ENCODE peak calls at places on chromosome 10, in seven cellular contexts. One of them, this sample, is unnamed.

GRCh38 chr10:3123571-3124411 is 48.8 kb downstream of the PITRM1 start:
- DNase-seq in MCF 10A: no peak
- DNase-seq in NCI-H2171 treated with DMSO at 0.1 percent for 48 hours: no peak
- DNase-seq in uterus: no peak
- DNase-seq in ELR: no peak
- DNase-seq in sciatic nerve: no peak
- DNase-seq in GF-D8: no peak
- DNase-seq in this sample: no peak

GRCh38 chr10:35691522-35692236 is 49.6 kb upstream of the FZD8 start:
- DNase-seq in MCF 10A: no peak
- DNase-seq in NCI-H2171 treated with DMSO at 0.1 percent for 48 hours: no peak
- DNase-seq in sciatic nerve: no peak
- DNase-seq in ELR: no peak
- DNase-seq in uterus: no peak
- DNase-seq in GF-D8: no peak
- DNase-seq in this sample: no peak

GRCh38 chr10:24762966-24763623 is 39.4 kb upstream of the ARHGAP21 start:
- DNase-seq in uterus: no peak
- DNase-seq in NCI-H2171 treated with DMSO at 0.1 percent for 48 hours: no peak
- DNase-seq in GF-D8: no peak
- DNase-seq in ELR: peak
- DNase-seq in sciatic nerve: no peak
- DNase-seq in MCF 10A: no peak
- DNase-seq in this sample: no peak

GRCh38 chr10:7090529-7090928 is 320.3 kb downstream of the SFMBT2 start:
- DNase-seq in uterus: no peak
- DNase-seq in sciatic nerve: no peak
- DNase-seq in NCI-H2171 treated with DMSO at 0.1 percent for 48 hours: no peak
- DNase-seq in GF-D8: no peak
- DNase-seq in MCF 10A: no peak
- DNase-seq in ELR: no peak
- DNase-seq in this sample: no peak

GRCh38 chr10:3850999-3851937 is 66.3 kb upstream of the KLF6 start:
- DNase-seq in NCI-H2171 treated with DMSO at 0.1 percent for 48 hours: no peak
- DNase-seq in uterus: no peak
- DNase-seq in sciatic nerve: no peak
- DNase-seq in MCF 10A: peak
- DNase-seq in GF-D8: peak
- DNase-seq in ELR: peak
- DNase-seq in this sample: peak

GRCh38 chr10:653991-654646 is 35.3 kb downstream of the DIP2C start:
- DNase-seq in GF-D8: no peak
- DNase-seq in NCI-H2171 treated with DMSO at 0.1 percent for 48 hours: no peak
- DNase-seq in MCF 10A: no peak
- DNase-seq in uterus: no peak
- DNase-seq in ELR: no peak
- DNase-seq in sciatic nerve: no peak
- DNase-seq in this sample: no peak

GRCh38 chr10:18377898-18378297 is 237.7 kb downstream of the CACNB2 start:
- DNase-seq in NCI-H2171 treated with DMSO at 0.1 percent for 48 hours: no peak
- DNase-seq in ELR: no peak
- DNase-seq in MCF 10A: no peak
- DNase-seq in uterus: no peak
- DNase-seq in sciatic nerve: no peak
- DNase-seq in GF-D8: no peak
- DNase-seq in this sample: no peak

GRCh38 chr10:24825551-24825950 is 101.9 kb upstream of the ARHGAP21 start:
- DNase-seq in sciatic nerve: no peak
- DNase-seq in NCI-H2171 treated with DMSO at 0.1 percent for 48 hours: no peak
- DNase-seq in uterus: no peak
- DNase-seq in GF-D8: no peak
- DNase-seq in ELR: peak
- DNase-seq in MCF 10A: no peak
- DNase-seq in this sample: no peak

GRCh38 chr10:9786576-9786975 is 1231.1 kb upstream of the CELF2 start:
- DNase-seq in sciatic nerve: no peak
- DNase-seq in NCI-H2171 treated with DMSO at 0.1 percent for 48 hours: no peak
- DNase-seq in ELR: peak
- DNase-seq in uterus: no peak
- DNase-seq in MCF 10A: peak
- DNase-seq in GF-D8: no peak
- DNase-seq in this sample: no peak

GRCh38 chr10:29861811-29862505 is 197.4 kb downstream of the JCAD start:
- DNase-seq in GF-D8: no peak
- DNase-seq in ELR: peak
- DNase-seq in sciatic nerve: no peak
- DNase-seq in NCI-H2171 treated with DMSO at 0.1 percent for 48 hours: no peak
- DNase-seq in MCF 10A: no peak
- DNase-seq in uterus: no peak
- DNase-seq in this sample: no peak

GRCh38 chr10:70753841-70754621 is 31.1 kb downstream of the TBATA start:
- DNase-seq in sciatic nerve: no peak
- DNase-seq in NCI-H2171 treated with DMSO at 0.1 percent for 48 hours: no peak
- DNase-seq in uterus: no peak
- DNase-seq in MCF 10A: no peak
- DNase-seq in ELR: no peak
- DNase-seq in GF-D8: no peak
- DNase-seq in this sample: no peak

GRCh38 chr10:13206546-13207443 is 27.4 kb downstream of the UCMA start:
- DNase-seq in MCF 10A: peak
- DNase-seq in NCI-H2171 treated with DMSO at 0.1 percent for 48 hours: peak
- DNase-seq in sciatic nerve: no peak
- DNase-seq in uterus: no peak
- DNase-seq in ELR: peak
- DNase-seq in GF-D8: no peak
- DNase-seq in this sample: peak

GRCh38 chr10:77837248-77837924 is 89.2 kb downstream of the DLG5 start:
- DNase-seq in ELR: peak
- DNase-seq in MCF 10A: peak
- DNase-seq in sciatic nerve: no peak
- DNase-seq in uterus: no peak
- DNase-seq in NCI-H2171 treated with DMSO at 0.1 percent for 48 hours: peak
- DNase-seq in GF-D8: no peak
- DNase-seq in this sample: peak

GRCh38 chr10:59362991-59363390 is 642 bp upstream of the FAM13C start:
- DNase-seq in uterus: peak
- DNase-seq in ELR: peak
- DNase-seq in sciatic nerve: peak
- DNase-seq in MCF 10A: peak
- DNase-seq in GF-D8: no peak
- DNase-seq in NCI-H2171 treated with DMSO at 0.1 percent for 48 hours: no peak
- DNase-seq in this sample: no peak

GRCh38 chr10:127149613-127150081 is 46.7 kb downstream of the INSYN2A start:
- DNase-seq in GF-D8: no peak
- DNase-seq in MCF 10A: peak
- DNase-seq in NCI-H2171 treated with DMSO at 0.1 percent for 48 hours: no peak
- DNase-seq in sciatic nerve: no peak
- DNase-seq in ELR: no peak
- DNase-seq in uterus: no peak
- DNase-seq in this sample: no peak

GRCh38 chr10:51649064-51649463 is 50.3 kb downstream of the CSTF2T start:
- DNase-seq in MCF 10A: no peak
- DNase-seq in GF-D8: no peak
- DNase-seq in sciatic nerve: no peak
- DNase-seq in ELR: no peak
- DNase-seq in NCI-H2171 treated with DMSO at 0.1 percent for 48 hours: no peak
- DNase-seq in uterus: no peak
- DNase-seq in this sample: no peak

GRCh38 chr10:71250405-71250804 is 38.0 kb downstream of the UNC5B start:
- DNase-seq in uterus: no peak
- DNase-seq in GF-D8: no peak
- DNase-seq in NCI-H2171 treated with DMSO at 0.1 percent for 48 hours: no peak
- DNase-seq in ELR: no peak
- DNase-seq in sciatic nerve: no peak
- DNase-seq in MCF 10A: no peak
- DNase-seq in this sample: no peak

GRCh38 chr10:18044976-18045720 is 93.4 kb downstream of the SLC39A12 start:
- DNase-seq in sciatic nerve: no peak
- DNase-seq in NCI-H2171 treated with DMSO at 0.1 percent for 48 hours: no peak
- DNase-seq in uterus: no peak
- DNase-seq in MCF 10A: peak
- DNase-seq in GF-D8: no peak
- DNase-seq in ELR: peak
- DNase-seq in this sample: peak

GRCh38 chr10:126609566-126609965 is 60.9 kb downstream of the C10orf90 start:
- DNase-seq in ELR: no peak
- DNase-seq in sciatic nerve: no peak
- DNase-seq in GF-D8: no peak
- DNase-seq in NCI-H2171 treated with DMSO at 0.1 percent for 48 hours: no peak
- DNase-seq in uterus: no peak
- DNase-seq in MCF 10A: no peak
- DNase-seq in this sample: no peak

GRCh38 chr10:30378607-30379006 is 29.5 kb upstream of the MTPAP start:
- DNase-seq in MCF 10A: no peak
- DNase-seq in NCI-H2171 treated with DMSO at 0.1 percent for 48 hours: no peak
- DNase-seq in sciatic nerve: no peak
- DNase-seq in ELR: no peak
- DNase-seq in GF-D8: no peak
- DNase-seq in uterus: no peak
- DNase-seq in this sample: no peak

GRCh38 chr10:75542902-75543301 is 111.5 kb downstream of the LRMDA start:
- DNase-seq in uterus: peak
- DNase-seq in MCF 10A: no peak
- DNase-seq in sciatic nerve: peak
- DNase-seq in ELR: no peak
- DNase-seq in GF-D8: no peak
- DNase-seq in NCI-H2171 treated with DMSO at 0.1 percent for 48 hours: no peak
- DNase-seq in this sample: no peak

GRCh38 chr10:69913586-69913985 is 111.9 kb downstream of the COL13A1 start:
- DNase-seq in uterus: no peak
- DNase-seq in NCI-H2171 treated with DMSO at 0.1 percent for 48 hours: no peak
- DNase-seq in MCF 10A: no peak
- DNase-seq in ELR: no peak
- DNase-seq in sciatic nerve: no peak
- DNase-seq in GF-D8: no peak
- DNase-seq in this sample: no peak

GRCh38 chr10:119131512-119132240 is 27.8 kb downstream of the DENND10 start:
- DNase-seq in sciatic nerve: no peak
- DNase-seq in uterus: no peak
- DNase-seq in GF-D8: peak
- DNase-seq in MCF 10A: peak
- DNase-seq in NCI-H2171 treated with DMSO at 0.1 percent for 48 hours: no peak
- DNase-seq in ELR: peak
- DNase-seq in this sample: peak

GRCh38 chr10:14414901-14415300 is 84.2 kb upstream of the FRMD4A start:
- DNase-seq in uterus: no peak
- DNase-seq in GF-D8: no peak
- DNase-seq in sciatic nerve: no peak
- DNase-seq in NCI-H2171 treated with DMSO at 0.1 percent for 48 hours: no peak
- DNase-seq in ELR: peak
- DNase-seq in MCF 10A: peak
- DNase-seq in this sample: no peak

GRCh38 chr10:82581940-82582339 is 706.9 kb downstream of the NRG3 start:
- DNase-seq in uterus: no peak
- DNase-seq in NCI-H2171 treated with DMSO at 0.1 percent for 48 hours: no peak
- DNase-seq in sciatic nerve: no peak
- DNase-seq in ELR: no peak
- DNase-seq in MCF 10A: no peak
- DNase-seq in GF-D8: no peak
- DNase-seq in this sample: no peak

GRCh38 chr10:24891823-24892222 is 60.6 kb downstream of the PRTFDC1 start:
- DNase-seq in NCI-H2171 treated with DMSO at 0.1 percent for 48 hours: peak
- DNase-seq in ELR: peak
- DNase-seq in sciatic nerve: no peak
- DNase-seq in MCF 10A: peak
- DNase-seq in GF-D8: no peak
- DNase-seq in uterus: no peak
- DNase-seq in this sample: no peak

This sample was measured in KG1.